ENCODE peak calls at places on chromosome 15, in seven cellular contexts. E is HL-60, A is cardiac muscle cell, N is fibroblast of lung, Q is GM12878, B is heart left ventricle, V is aorta. F is an unnamed sample. For H3K27me3, the result is how much of the 10 kb centered on the place peaks cover.

GRCh38 chr15:91824256-91824655 is 29.3 kb upstream of the SLCO3A1 start:
- DNase-seq in A (no peak), B (peak), N (no peak), E (no peak), Q (no peak), V (no peak), F (no peak)

GRCh38 chr15:67941643-67942315 is 101.9 kb upstream of the RNU6-1 start:
- DNase-seq in E (no peak), N (no peak), Q (no peak), V (no peak), B (no peak), A (peak), F (no peak)

GRCh38 chr15:97875513-97876285 is 84.8 kb upstream of the ARRDC4 start:
- DNase-seq in Q (no peak), N (no peak), B (peak), V (no peak), A (no peak), E (no peak), F (no peak)

GRCh38 chr15:76346666-76347506 is 10.3 kb downstream of the ISL2 start:
- DNase-seq in E (no peak), B (no peak), V (no peak), A (peak), N (peak), Q (no peak), F (peak)

GRCh38 chr15:79769081-79769481 is 127.7 kb downstream of the MTHFS start:
- DNase-seq in N (peak), B (no peak), E (no peak), Q (no peak), A (peak), V (no peak), F (peak)

GRCh38 chr15:70490838-70491155 is 272.6 kb downstream of the UACA start:
- DNase-seq in A (no peak), Q (no peak), B (no peak), N (no peak), E (no peak), V (no peak), F (no peak)

GRCh38 chr15:84108725-84109124 is 126.8 kb upstream of the GOLGA6L4 start:
- DNase-seq in A (peak), N (peak), Q (no peak), E (no peak), B (no peak), V (no peak), F (no peak)

GRCh38 chr15:36156855-36157521 is 422.4 kb upstream of the CDIN1 start:
- DNase-seq in N (peak), A (peak), E (no peak), B (peak), V (no peak), Q (no peak), F (peak)

GRCh38 chr15:51267047-51267713 is 71.2 kb downstream of the CYP19A1 start:
- DNase-seq in N (no peak), Q (no peak), E (no peak), V (no peak), B (no peak), A (peak), F (peak)

GRCh38 chr15:68183886-68184285 is 21.2 kb downstream of the CALML4 start:
- DNase-seq in V (no peak), Q (no peak), B (no peak), N (peak), A (peak), E (no peak), F (peak)

GRCh38 chr15:48510976-48511375 is 134.5 kb downstream of the FBN1 start:
- DNase-seq in E (no peak), A (peak), V (no peak), N (no peak), Q (no peak), B (no peak), F (no peak)

GRCh38 chr15:57703387-57703786 is 3.1 kb upstream of the POLR2M start:
- DNase-seq in B (no peak), A (no peak), Q (no peak), E (no peak), V (no peak), N (no peak), F (no peak)

GRCh38 chr15:52924641-52925040 is 134.5 kb upstream of the ONECUT1 start:
- DNase-seq in A (no peak), N (no peak), Q (no peak), B (no peak), E (no peak), V (no peak), F (no peak)

GRCh38 chr15:62228604-62229003 is 63.5 kb upstream of the C2CD4B start:
- DNase-seq in A (no peak), V (no peak), E (no peak), B (no peak), N (no peak), Q (no peak), F (no peak)

GRCh38 chr15:41493902-41494189 is 172 bp downstream of the ITPKA start:
- DNase-seq in B (no peak), E (no peak), V (no peak), N (no peak), Q (no peak), A (no peak), F (no peak)

GRCh38 chr15:74203914-74204431 is 1.4 kb upstream of the STRA6 start:
- DNase-seq in N (peak), E (no peak), Q (no peak), A (peak), B (no peak), V (peak), F (peak)

GRCh38 chr15:31202953-31203352 is 101.4 kb upstream of the TRPM1 start:
- DNase-seq in N (no peak), V (no peak), E (no peak), A (no peak), Q (no peak), B (no peak), F (no peak)

GRCh38 chr15:62391565-62392262 is 226.6 kb upstream of the C2CD4B start:
- DNase-seq in B (peak), V (peak), A (peak), Q (no peak), E (no peak), N (peak), F (peak)

GRCh38 chr15:25764980-25765735 is 98.0 kb downstream of the ATP10A start:
- DNase-seq in N (no peak), Q (no peak), B (no peak), A (no peak), V (no peak), E (no peak), F (no peak)

GRCh38 chr15:60137711-60138396 is 133.7 kb downstream of the FOXB1 start:
- DNase-seq in N (no peak), B (no peak), A (peak), E (no peak), V (no peak), Q (no peak), F (no peak)

GRCh38 chr15:73631915-73632669 is 1.1 kb downstream of the NPTN start:
- DNase-seq in B (peak), E (no peak), V (no peak), A (peak), N (peak), Q (no peak), F (peak)

GRCh38 chr15:23370578-23370977 is 16.0 kb downstream of the GOLGA8S start:
- DNase-seq in A (no peak), B (no peak), E (no peak), N (no peak), Q (no peak), V (no peak), F (no peak)

GRCh38 chr15:38217788-38218609 is 34.6 kb upstream of the SPRED1 start:
- DNase-seq in N (peak), A (no peak), E (no peak), V (no peak), Q (no peak), B (no peak), F (no peak)

GRCh38 chr15:42736793-42737528 is at the start of gene CDAN1:
- DNase-seq in N (peak), E (peak), B (peak), Q (no peak), A (peak), V (peak), F (peak)

GRCh38 chr15:31024330-31024729 is 32.9 kb upstream of the MTMR10 start:
- DNase-seq in A (peak), E (no peak), B (no peak), Q (no peak), N (peak), V (no peak), F (peak)

GRCh38 chr15:88636039-88636438 is 2.8 kb upstream of the ISG20 start:
- DNase-seq in N (no peak), Q (no peak), E (no peak), B (no peak), V (no peak), A (no peak), F (no peak)

GRCh38 chr15:64846246-64846645 is 4.5 kb downstream of the PLEKHO2 start:
- DNase-seq in V (no peak), B (no peak), A (peak), E (no peak), Q (no peak), N (no peak), F (no peak)

GRCh38 chr15:64844576-64845140 is 2.9 kb downstream of the PLEKHO2 start:
- DNase-seq in Q (no peak), N (no peak), E (no peak), V (no peak), A (no peak), B (no peak), F (no peak)

GRCh38 chr15:64845183-64845611 is 3.5 kb downstream of the PLEKHO2 start:
- DNase-seq in A (peak), B (peak), Q (no peak), E (no peak), N (peak), V (no peak), F (no peak)

GRCh38 chr15:64847016-64847415 is 5.3 kb downstream of the PLEKHO2 start:
- DNase-seq in Q (no peak), N (no peak), A (no peak), V (no peak), B (no peak), E (no peak), F (no peak)

DNA sequence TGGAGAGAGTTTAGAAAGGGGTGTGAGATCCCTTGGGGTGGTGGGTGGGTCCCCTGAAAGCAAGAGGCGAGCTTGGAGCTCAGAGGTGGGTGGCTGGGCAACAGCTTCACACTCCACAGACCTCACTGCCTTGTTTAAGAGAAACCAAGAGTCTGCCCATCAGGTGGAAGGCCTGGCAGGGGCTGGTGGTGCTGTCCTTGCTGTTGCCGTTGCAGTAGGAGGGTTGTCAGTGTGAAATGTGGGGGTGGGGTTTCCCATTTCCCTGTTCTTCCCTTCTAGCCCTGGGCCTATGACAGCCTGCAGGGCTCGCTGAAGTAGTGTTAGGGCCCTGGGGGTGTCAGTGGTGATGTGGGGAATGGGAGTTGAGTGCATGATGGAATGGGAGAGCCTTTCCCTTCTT is 4.1 kb downstream of the PLEKHO2 start:
- DNase-seq in E (no peak), Q (no peak), V (no peak), N (no peak), A (no peak), B (no peak), F (no peak)
- H3K4me3 ChIP-seq in E (no peak), Q (peak), V (no peak), N (peak), A (no peak), B (no peak), F (peak)

DNA sequence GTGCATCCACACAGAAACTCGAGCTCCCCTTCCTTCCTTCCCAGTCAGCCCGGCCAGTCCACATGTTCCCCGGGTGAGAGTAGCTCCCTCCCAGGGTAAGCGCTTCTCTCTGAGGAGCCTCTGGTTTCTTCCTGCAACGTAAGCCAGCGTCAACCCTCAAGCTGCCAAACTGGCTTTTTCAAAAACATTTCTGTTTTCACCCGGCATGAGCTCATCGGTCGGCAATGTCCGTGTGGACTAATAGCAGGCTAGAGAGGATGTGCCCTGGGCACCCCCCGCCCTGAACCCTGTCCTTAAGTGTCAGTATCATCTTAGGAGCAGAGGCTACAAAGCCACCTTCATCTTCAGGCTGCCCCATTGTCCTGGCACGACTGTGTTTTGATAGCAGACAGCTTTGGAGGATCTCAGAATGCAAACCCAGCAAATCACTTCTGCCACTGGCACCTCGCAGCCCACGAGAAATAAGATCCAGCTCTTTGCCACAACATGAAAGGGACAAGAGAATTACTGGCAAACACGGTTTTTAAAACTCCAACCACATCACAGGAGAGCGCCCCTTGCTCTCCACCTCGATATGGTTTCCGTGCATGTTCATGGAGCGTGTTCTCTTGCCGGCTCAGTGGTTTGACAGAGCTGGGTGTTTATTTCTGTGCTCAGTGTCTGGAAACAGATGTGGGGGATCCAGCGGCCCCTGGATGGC is 9.9 kb downstream of the ALDH1A3 start:
- DNase-seq in B (peak), Q (no peak), A (peak), E (no peak), V (peak), N (peak), F (peak)
- H3K27me3 ChIP-seq in B (under half), Q (under half), A (under half), E (under half), V (under half), N (under half), F (under half)

GRCh38 chr15:85556618-85556895 is 176.2 kb downstream of the AKAP13 start:
- DNase-seq in B (no peak), Q (no peak), N (no peak), A (no peak), V (no peak), E (no peak), F (no peak)

GRCh38 chr15:85551221-85551832 is 170.9 kb downstream of the AKAP13 start:
- DNase-seq in A (peak), E (no peak), Q (no peak), N (peak), B (no peak), V (no peak), F (peak)

GRCh38 chr15:85555875-85556617 is 175.6 kb downstream of the AKAP13 start:
- DNase-seq in Q (no peak), B (no peak), V (no peak), E (no peak), N (no peak), A (no peak), F (no peak)

GRCh38 chr15:85557385-85557784 is 177.0 kb downstream of the AKAP13 start:
- DNase-seq in Q (no peak), V (no peak), N (no peak), E (no peak), A (no peak), B (no peak), F (no peak)

DNA sequence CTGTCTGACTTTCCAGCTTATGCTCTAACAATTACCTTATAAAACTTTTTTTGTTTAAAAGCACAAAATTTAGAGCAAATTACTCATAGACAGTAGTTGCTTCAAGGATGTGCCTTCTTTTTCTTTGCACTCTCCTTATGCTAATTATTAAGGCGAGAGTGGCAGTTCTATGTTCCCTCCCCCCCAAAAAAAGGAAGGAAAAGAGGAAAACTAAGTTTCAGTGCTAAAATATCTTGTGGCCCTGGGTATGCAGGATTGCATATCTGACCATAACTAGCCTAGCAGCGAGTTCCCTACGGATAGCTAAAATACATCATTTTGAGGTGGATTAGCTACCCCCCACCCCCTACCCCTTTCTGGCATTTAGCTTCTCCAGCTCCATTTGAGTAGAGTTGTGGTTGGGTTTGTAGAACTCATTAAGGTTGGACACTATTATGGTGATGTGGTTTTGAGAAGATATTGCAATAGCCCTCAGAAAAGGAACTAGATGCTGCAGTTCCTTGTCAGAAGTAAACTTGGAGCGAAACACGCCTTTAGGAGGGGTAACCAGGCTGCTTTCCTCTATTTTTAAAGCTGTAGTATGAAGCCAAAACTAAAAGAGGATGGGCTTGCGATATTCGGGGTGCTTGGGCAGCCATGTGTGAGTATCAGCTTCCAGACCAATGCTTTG is 174.6 kb downstream of the AKAP13 start:
- DNase-seq in A (no peak), V (no peak), B (no peak), N (no peak), Q (no peak), E (peak), F (no peak)
- H3K4me3 ChIP-seq in A (no peak), V (no peak), B (no peak), N (no peak), Q (peak), E (peak), F (no peak)

GRCh38 chr15:77634266-77634962 is 1.7 kb upstream of the LINGO1 start:
- DNase-seq in A (peak), N (peak), E (peak), B (peak), V (peak), Q (no peak), F (peak)
- H3K27me3 ChIP-seq in A (under half), N (under half), E (under half), B (under half), V (under half), Q (under half), F (half or more)

DNA sequence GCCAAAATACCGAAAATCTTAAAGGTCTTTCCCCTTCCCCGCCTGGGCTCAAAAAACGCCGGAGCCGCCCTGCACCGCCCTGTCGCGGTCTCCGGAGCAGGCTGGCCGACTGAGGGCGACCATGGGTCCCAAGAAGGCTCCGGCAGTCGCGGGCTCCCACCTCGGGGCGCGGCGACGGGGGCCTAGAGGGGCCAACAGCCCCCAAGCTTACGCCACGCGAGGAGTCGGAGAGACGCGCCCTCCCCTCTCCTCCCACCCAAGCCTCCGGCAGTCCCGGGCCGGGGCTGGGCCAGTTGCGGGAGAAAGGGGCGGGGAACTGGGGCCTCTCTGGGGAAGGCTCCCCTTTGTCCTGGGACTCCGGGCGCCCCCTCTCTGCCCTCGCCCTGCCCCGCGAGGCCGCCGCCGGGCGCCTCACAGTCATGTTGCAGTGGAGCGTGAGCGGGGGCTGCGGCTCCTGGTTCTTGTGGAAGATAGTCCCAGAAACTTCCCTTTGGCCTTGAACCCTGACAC is 69.1 kb downstream of the GOLGA8B start:
- DNase-seq in E (peak), N (peak), A (peak), V (peak), Q (no peak), B (peak), F (peak)
- H3K4me3 ChIP-seq in E (peak), N (peak), A (peak), V (peak), Q (peak), B (peak), F (peak)

DNA sequence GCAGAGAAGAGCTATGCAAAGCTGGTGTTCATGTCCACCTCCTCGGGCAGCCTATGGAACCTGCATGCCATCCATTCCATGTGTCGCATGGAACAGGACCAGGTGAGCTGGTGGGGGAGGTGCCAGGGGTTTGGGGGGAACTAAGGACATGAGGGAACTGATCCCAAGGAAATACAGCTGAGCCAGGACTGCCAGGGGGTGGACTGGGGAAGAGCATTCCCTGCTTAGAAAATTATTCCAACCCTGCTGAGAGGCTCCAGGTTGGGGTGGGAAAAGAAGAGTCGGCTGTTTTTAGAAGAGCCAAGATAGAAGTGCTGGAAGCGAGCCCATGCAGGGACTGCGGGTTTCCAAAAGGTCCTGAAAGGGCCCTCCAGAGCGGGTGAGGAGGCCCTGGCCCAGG is 7.6 kb downstream of the DISP2 start:
- DNase-seq in Q (no peak), V (no peak), N (no peak), B (no peak), A (no peak), E (no peak), F (no peak)
- H3K27me3 ChIP-seq in Q (under half), V (under half), N (under half), B (under half), A (under half), E (under half), F (under half)